ENCODE peak calls at places on chromosomes 4 and X, in nine cellular contexts. S is caudate nucleus; F is stimulated activated CD4-positive, alpha-beta T cell treated with anti-CD3 and anti-CD28 coated beads, Interleukin-1b, Interleukin-23, amount 100 ng/mL, for 24 hours; P is Calu3; A is globus pallidus; V is activated CD4-positive, alpha-beta T cell treated with anti-CD3 and anti-CD28 coated beads, Interleukin-2, amount 10 ng/mL, durations not matched to agents 7 days and 5 days; I is T follicular helper cell; D is epithelial cell of proximal tubule; O is effector CD4-positive, alpha-beta T cell. B is an unnamed sample.

GRCh38 chrX:100695302-100695701 is 36.6 kb downstream of the SYTL4 start:
- DNase-seq in S (no peak), F (no peak), P (no peak), A (no peak), V (no peak), I (no peak), D (no peak), O (no peak), B (no peak)

GRCh38 chrX:78307665-78308064 is 19.7 kb downstream of the CYSLTR1 start:
- DNase-seq in S (no peak), F (no peak), P (no peak), A (no peak), V (no peak), I (no peak), D (no peak), O (no peak), B (no peak)

GRCh38 chr4:20266215-20267082 is 14.7 kb downstream of the SLIT2 start:
- DNase-seq in S (no peak), F (no peak), P (no peak), A (no peak), V (no peak), I (no peak), D (no peak), O (no peak), B (no peak)

GRCh38 chr4:82509029-82509428 is 52.8 kb downstream of the TMEM150C start:
- DNase-seq in S (no peak), F (no peak), P (no peak), A (no peak), V (no peak), I (no peak), D (no peak), O (no peak), B (no peak)

GRCh38 chr4:8336412-8337075 is 67.0 kb downstream of the HTRA3 start:
- DNase-seq in S (no peak), F (no peak), P (no peak), A (no peak), V (no peak), I (no peak), D (no peak), O (no peak), B (no peak)

GRCh38 chrX:2410279-2411020 is 90.3 kb downstream of the DHRSX start:
- DNase-seq in S (no peak), F (no peak), P (peak), A (no peak), V (no peak), I (no peak), D (no peak), O (no peak), B (no peak)

GRCh38 chr4:83010111-83010521 is 507 bp downstream of the LIN54 start:
- DNase-seq in S (no peak), F (no peak), P (no peak), A (peak), V (peak), I (no peak), D (no peak), O (no peak), B (no peak)

GRCh38 chr4:77177196-77177595 is 20.2 kb downstream of the CCNG2 start:
- DNase-seq in S (no peak), F (no peak), P (no peak), A (no peak), V (no peak), I (no peak), D (no peak), O (no peak), B (no peak)

GRCh38 chr4:142440093-142440492 is 406.0 kb downstream of the INPP4B start:
- DNase-seq in S (no peak), F (no peak), P (peak), A (no peak), V (no peak), I (no peak), D (peak), O (no peak), B (no peak)

GRCh38 chr4:2408401-2408958 is 10.0 kb downstream of the ZFYVE28 start:
- DNase-seq in S (no peak), F (no peak), P (no peak), A (no peak), V (no peak), I (no peak), D (no peak), O (no peak), B (no peak)

GRCh38 chr4:4541040-4541631 is 712 bp downstream of the STX18 start:
- DNase-seq in S (no peak), F (peak), P (peak), A (peak), V (peak), I (no peak), D (peak), O (no peak), B (peak)

GRCh38 chrX:28609003-28609402 is 21.8 kb downstream of the IL1RAPL1 start:
- DNase-seq in S (no peak), F (no peak), P (no peak), A (peak), V (no peak), I (no peak), D (no peak), O (no peak), B (no peak)

GRCh38 chr4:8710416-8710815 is 117.9 kb downstream of the CPZ start:
- DNase-seq in S (no peak), F (no peak), P (no peak), A (no peak), V (no peak), I (no peak), D (no peak), O (no peak), B (no peak)

GRCh38 chrX:1178580-1179057 is 33.8 kb downstream of the CRLF2 start:
- DNase-seq in S (no peak), F (no peak), P (no peak), A (no peak), V (peak), I (no peak), D (no peak), O (no peak), B (no peak)

GRCh38 chr4:41709844-41710481 is 38.6 kb downstream of the PHOX2B start:
- DNase-seq in S (no peak), F (no peak), P (no peak), A (no peak), V (no peak), I (no peak), D (no peak), O (no peak), B (no peak)

GRCh38 chrX:87805829-87806490 is 288.4 kb downstream of the KLHL4 start:
- DNase-seq in S (no peak), F (no peak), P (no peak), A (no peak), V (no peak), I (no peak), D (no peak), O (no peak), B (no peak)

GRCh38 chr4:14742054-14742453 is 260.2 kb upstream of the CPEB2 start:
- DNase-seq in S (no peak), F (no peak), P (no peak), A (no peak), V (no peak), I (no peak), D (no peak), O (no peak), B (no peak)

GRCh38 chrX:153922932-153923857 is 2.9 kb downstream of the ARHGAP4 start:
- DNase-seq in S (peak), F (no peak), P (peak), A (no peak), V (no peak), I (no peak), D (no peak), O (no peak), B (no peak)

GRCh38 chr4:14225683-14226207 is 598.2 kb upstream of the BOD1L1 start:
- DNase-seq in S (no peak), F (no peak), P (no peak), A (no peak), V (no peak), I (no peak), D (no peak), O (no peak), B (no peak)